ENCODE peak calls at places on chromosome 10, in five cellular contexts. F is cardiac fibroblast, M is PC-9, O is AG09309, N is fibroblast of pulmonary artery. U is an unnamed sample.

GRCh38 chr10:127525686-127526085 is 23.4 kb upstream of the NPS start:
- DNase-seq in F (no peak), M (no peak), O (no peak), N (no peak), U (no peak)

GRCh38 chr10:72322280-72323058 is 32.2 kb downstream of the DNAJB12 start:
- DNase-seq in F (no peak), M (peak), O (no peak), N (no peak), U (peak)

GRCh38 chr10:86449926-86450558 is 71.5 kb downstream of the WAPL start:
- DNase-seq in F (no peak), M (no peak), O (no peak), N (no peak), U (no peak)

GRCh38 chr10:122503004-122503403 is 41.7 kb downstream of the HTRA1 start:
- DNase-seq in F (no peak), M (no peak), O (no peak), N (no peak), U (no peak)

GRCh38 chr10:4280481-4281206 is 495.6 kb upstream of the KLF6 start:
- DNase-seq in F (peak), M (peak), O (no peak), N (peak), U (peak)

GRCh38 chr10:49280001-49280408 is 19.0 kb upstream of the C10orf71 start:
- DNase-seq in F (peak), M (no peak), O (peak), N (peak), U (no peak)

GRCh38 chr10:68871105-68871711 is 29.9 kb upstream of the DDX50 start:
- DNase-seq in F (peak), M (no peak), O (no peak), N (peak), U (no peak)

GRCh38 chr10:58477122-58477521 is 35.5 kb upstream of the BICC1 start:
- DNase-seq in F (peak), M (no peak), O (no peak), N (peak), U (no peak)

GRCh38 chr10:30782543-30783461 is 153.2 kb upstream of the LYZL2 start:
- DNase-seq in F (peak), M (no peak), O (no peak), N (peak), U (peak)

GRCh38 chr10:10831085-10831484 is 186.6 kb upstream of the CELF2 start:
- DNase-seq in F (peak), M (peak), O (peak), N (peak), U (no peak)

GRCh38 chr10:119391430-119392313 is 150.8 kb downstream of the RGS10 start:
- DNase-seq in F (peak), M (no peak), O (no peak), N (peak), U (no peak)

GRCh38 chr10:75982611-75983369 is 551.4 kb downstream of the LRMDA start:
- DNase-seq in F (no peak), M (no peak), O (no peak), N (no peak), U (no peak)

GRCh38 chr10:12111528-12111927 is 17.9 kb upstream of the SEC61A2 start:
- DNase-seq in F (no peak), M (no peak), O (no peak), N (no peak), U (no peak)

GRCh38 chr10:387949-388660 is 252.8 kb downstream of the ZMYND11 start:
- DNase-seq in F (no peak), M (no peak), O (no peak), N (no peak), U (no peak)

GRCh38 chr10:30384791-30385201 is 35.7 kb upstream of the MTPAP start:
- DNase-seq in F (peak), M (peak), O (no peak), N (peak), U (peak)

GRCh38 chr10:130028465-130028819 is 64.4 kb upstream of the EBF3 start:
- DNase-seq in F (no peak), M (no peak), O (no peak), N (no peak), U (no peak)

GRCh38 chr10:31197886-31198285 is 121.1 kb upstream of the ZEB1 start:
- DNase-seq in F (no peak), M (no peak), O (no peak), N (no peak), U (no peak)

GRCh38 chr10:88374392-88375145 is 208.5 kb downstream of the RNLS start:
- DNase-seq in F (no peak), M (no peak), O (no peak), N (no peak), U (no peak)
- TF ChIP-seq CTCF in F (no peak), M (no peak), O (no peak), N (no peak), U (no peak)

GRCh38 chr10:104548090-104548489 is 93.0 kb upstream of the SORCS3 start:
- DNase-seq in F (peak), M (no peak), O (no peak), N (peak), U (no peak)

GRCh38 chr10:104546336-104546735 is 94.8 kb upstream of the SORCS3 start:
- DNase-seq in F (no peak), M (no peak), O (no peak), N (no peak), U (no peak)

GRCh38 chr10:104546756-104547155 is 94.3 kb upstream of the SORCS3 start:
- DNase-seq in F (no peak), M (no peak), O (no peak), N (no peak), U (no peak)
- TF ChIP-seq CTCF in F (no peak), M (no peak), O (no peak), N (no peak), U (no peak)

GRCh38 chr10:13956826-13957225 is 370.1 kb downstream of the PRPF18 start:
- DNase-seq in F (peak), M (no peak), O (peak), N (peak), U (no peak)
- TF ChIP-seq CTCF in F (peak), M (no peak), O (peak), N (peak), U (no peak)

DNA sequence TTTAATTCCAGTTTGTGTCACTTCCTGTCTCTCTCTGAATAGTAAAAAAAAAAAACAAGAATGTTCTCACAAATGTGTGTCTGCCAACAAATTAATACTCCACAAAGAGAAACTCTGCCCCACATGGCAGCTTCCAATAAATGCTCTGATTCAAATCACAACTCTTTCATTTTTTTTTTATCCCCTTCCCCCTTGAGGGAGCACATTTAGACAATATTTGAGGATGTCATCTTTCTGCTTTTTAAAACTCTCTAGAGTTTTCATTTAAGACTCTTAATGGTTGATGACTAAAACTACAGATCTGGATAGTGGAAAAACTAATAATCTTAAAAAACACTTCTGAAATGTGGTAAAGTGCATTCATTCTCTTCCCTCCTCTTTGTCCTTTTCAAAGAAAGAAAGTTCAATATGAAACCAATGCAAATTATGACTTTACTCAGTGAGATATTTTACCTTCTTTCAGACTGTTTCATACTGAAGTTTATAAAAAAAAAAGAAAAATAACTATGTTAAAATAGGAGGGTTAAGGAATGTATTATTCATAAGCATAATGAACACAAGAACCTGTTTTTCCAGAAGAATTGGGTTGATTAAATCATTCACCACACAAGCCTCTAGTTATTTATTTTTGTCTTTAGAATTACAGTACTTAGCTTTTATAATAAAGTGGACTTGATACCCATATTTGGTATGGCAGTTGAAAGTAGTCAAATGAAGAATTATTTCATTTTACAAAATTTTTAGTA is 42.4 kb downstream of the ARID5B start:
- DNase-seq in F (peak), M (peak), O (peak), N (peak), U (peak)
- TF ChIP-seq CTCF in F (peak), M (no peak), O (no peak), N (peak), U (no peak)